ENCODE peak calls at places on chromosomes 2 and 18, in six cellular contexts. E is CD8-positive, alpha-beta T cell; I is transverse colon; Z is IMR-90; H is coronary artery; S is right cardiac atrium. R is an unnamed sample.

GRCh38 chr2:85613717-85614515 is 2.0 kb upstream of the C2orf68 start:
- DNase-seq in E (no peak), I (no peak), Z (no peak), H (no peak), S (no peak), R (no peak)

GRCh38 chr2:68850524-68850923 is 20.7 kb downstream of the BMP10 start:
- DNase-seq in E (no peak), I (no peak), Z (no peak), H (no peak), S (no peak), R (no peak)

GRCh38 chr2:53422979-53423378 is 344.6 kb upstream of the CHAC2 start:
- DNase-seq in E (no peak), I (peak; percentile 22), Z (peak; percentile 59), H (no peak), S (no peak), R (peak; percentile 38)

GRCh38 chr2:23620841-23621341 is 235.9 kb downstream of the KLHL29 start:
- DNase-seq in E (no peak), I (peak; percentile 15), Z (peak; percentile 55), H (no peak), S (peak; percentile 63), R (no peak)

GRCh38 chr18:3703732-3704176 is 253.8 kb downstream of the TGIF1 start:
- DNase-seq in E (no peak), I (peak; percentile 74), Z (peak; percentile 73), H (no peak), S (peak; percentile 75), R (peak; percentile 17)

GRCh38 chr18:8703781-8704301 is 1.5 kb upstream of the MTCL1 start:
- DNase-seq in E (no peak), I (no peak), Z (no peak), H (no peak), S (no peak), R (no peak)

GRCh38 chr2:85413592-85414421 is 3.6 kb upstream of the CAPG start:
- DNase-seq in E (peak; percentile 61), I (peak; percentile 76), Z (peak; percentile 46), H (no peak), S (peak; percentile 77), R (peak; percentile 65)

GRCh38 chr2:26556309-26557243 is 78.7 kb upstream of the OTOF start:
- DNase-seq in E (no peak), I (no peak), Z (no peak), H (no peak), S (no peak), R (no peak)

GRCh38 chr18:50847192-50847591 is 27.4 kb upstream of the MRO start:
- DNase-seq in E (no peak), I (no peak), Z (peak; percentile 31), H (no peak), S (no peak), R (peak; percentile 51)

GRCh38 chr2:226793615-226794014 is 6.0 kb downstream of the IRS1 start:
- DNase-seq in E (no peak), I (no peak), Z (peak; percentile 18), H (no peak), S (no peak), R (no peak)

GRCh38 chr2:194619368-194619767 is 1037.7 kb upstream of the SLC39A10 start:
- DNase-seq in E (no peak), I (no peak), Z (no peak), H (no peak), S (no peak), R (no peak)

GRCh38 chr2:168449419-168449818 is 6.7 kb upstream of the CERS6 start:
- DNase-seq in E (no peak), I (no peak), Z (no peak), H (no peak), S (no peak), R (no peak)

GRCh38 chr18:35291166-35291565 is 1.1 kb upstream of the ZSCAN30 start:
- DNase-seq in E (no peak), I (no peak), Z (no peak), H (no peak), S (no peak), R (no peak)

GRCh38 chr2:229330952-229331351 is 59.9 kb upstream of the PID1 start:
- DNase-seq in E (no peak), I (no peak), Z (no peak), H (no peak), S (no peak), R (peak; percentile 37)

GRCh38 chr2:148209598-148209997 is 188.7 kb downstream of the MBD5 start:
- DNase-seq in E (no peak), I (no peak), Z (no peak), H (no peak), S (peak; percentile 35), R (no peak)

GRCh38 chr2:62406573-62407043 is 99.4 kb downstream of the TMEM17 start:
- DNase-seq in E (no peak), I (no peak), Z (no peak), H (no peak), S (no peak), R (peak; percentile 22)

GRCh38 chr2:190930411-190930810 is 49.8 kb downstream of the GLS start:
- DNase-seq in E (no peak), I (no peak), Z (no peak), H (no peak), S (no peak), R (no peak)

GRCh38 chr2:223846524-223846923 is 9.1 kb upstream of the AP1S3 start:
- DNase-seq in E (no peak), I (no peak), Z (peak; percentile 93), H (no peak), S (no peak), R (peak; percentile 69)

GRCh38 chr18:79876497-79876896 is 75.0 kb downstream of the SLC66A2 start:
- DNase-seq in E (no peak), I (no peak), Z (no peak), H (peak; percentile 55), S (no peak), R (no peak)

GRCh38 chr2:71995067-71995665 is 152.5 kb downstream of the CYP26B1 start:
- DNase-seq in E (no peak), I (no peak), Z (peak; percentile 5), H (no peak), S (no peak), R (peak; percentile 47)

GRCh38 chr2:141595531-141595930 is 535.3 kb downstream of the LRP1B start:
- DNase-seq in E (no peak), I (no peak), Z (no peak), H (no peak), S (no peak), R (no peak)

GRCh38 chr2:79604748-79605147 is 91.9 kb downstream of the CTNNA2 start:
- DNase-seq in E (no peak), I (no peak), Z (no peak), H (no peak), S (no peak), R (no peak)
- H3K27ac ChIP-seq in E (no peak overlapping the region), I (no peak overlapping the region), Z (no peak overlapping the region), H (no peak overlapping the region), S (no peak overlapping the region), R (no peak overlapping the region)

GRCh38 chr2:49643149-49643548 is 488.8 kb upstream of the FSHR start:
- DNase-seq in E (no peak), I (no peak), Z (no peak), H (no peak), S (no peak), R (no peak)

GRCh38 chr2:49640630-49641029 is 486.3 kb upstream of the FSHR start:
- DNase-seq in E (no peak), I (no peak), Z (no peak), H (no peak), S (no peak), R (no peak)
- H3K27ac ChIP-seq in E (no peak overlapping the region), I (no peak overlapping the region), Z (no peak overlapping the region), H (no peak overlapping the region), S (no peak overlapping the region), R (no peak overlapping the region)

GRCh38 chr2:239001794-239002193 is 153.9 kb downstream of the TWIST2 start:
- DNase-seq in E (no peak), I (no peak), Z (no peak), H (no peak), S (no peak), R (no peak)
- H3K27ac ChIP-seq in E (no peak overlapping the region), I (no peak overlapping the region), Z (no peak overlapping the region), H (no peak overlapping the region), S (no peak overlapping the region), R (no peak overlapping the region)

DNA sequence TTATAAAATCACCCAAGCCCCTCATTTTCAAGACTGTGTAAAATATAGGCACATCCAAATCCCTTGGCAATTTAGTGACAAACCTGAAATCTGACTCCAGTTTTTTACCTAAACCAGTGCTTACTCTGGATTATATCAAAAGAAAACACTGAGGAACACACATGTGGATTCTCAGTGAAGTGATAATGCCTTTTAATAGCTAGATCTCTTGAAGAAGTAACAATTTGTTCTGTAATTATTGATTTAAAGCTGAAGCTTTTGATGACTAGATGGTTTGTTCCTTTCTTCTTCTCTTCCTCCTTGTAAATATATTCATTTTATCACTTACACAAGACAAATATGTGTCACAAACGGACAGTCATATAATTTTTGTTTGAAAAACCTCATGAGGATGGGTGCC is 894.6 kb downstream of the DCC start:
- DNase-seq in E (no peak), I (no peak), Z (no peak), H (no peak), S (no peak), R (no peak)
- H3K27ac ChIP-seq in E (no peak overlapping the region), I (no peak overlapping the region), Z (no peak overlapping the region), H (no peak overlapping the region), S (no peak overlapping the region), R (no peak overlapping the region)

GRCh38 chr18:74951165-74951760 is 257.7 kb downstream of the PTGR3 start:
- DNase-seq in E (no peak), I (peak; percentile 45), Z (peak; percentile 99), H (no peak), S (peak; percentile 80), R (no peak)

GRCh38 chr18:74947417-74947816 is 261.5 kb downstream of the PTGR3 start:
- DNase-seq in E (no peak), I (no peak), Z (no peak), H (no peak), S (no peak), R (no peak)

GRCh38 chr18:74947875-74948274 is 261.1 kb downstream of the PTGR3 start:
- DNase-seq in E (no peak), I (no peak), Z (no peak), H (no peak), S (no peak), R (no peak)

GRCh38 chr18:74949611-74950010 is 259.3 kb downstream of the PTGR3 start:
- DNase-seq in E (no peak), I (no peak), Z (no peak), H (no peak), S (no peak), R (no peak)

GRCh38 chr18:74950479-74950878 is 258.5 kb downstream of the PTGR3 start:
- DNase-seq in E (no peak), I (no peak), Z (no peak), H (no peak), S (no peak), R (no peak)
- H3K27ac ChIP-seq in E (no peak overlapping the region), I (peak overlapping the region; percentile 33), Z (no peak overlapping the region), H (no peak overlapping the region), S (no peak overlapping the region), R (no peak overlapping the region)

GRCh38 chr2:46848446-46848845 is 67.2 kb downstream of the MCFD2 start:
- DNase-seq in E (no peak), I (no peak), Z (no peak), H (no peak), S (peak; percentile 67), R (no peak)

GRCh38 chr2:46846454-46846990 is 69.1 kb downstream of the MCFD2 start:
- DNase-seq in E (no peak), I (no peak), Z (no peak), H (no peak), S (no peak), R (no peak)

GRCh38 chr2:46845542-46846453 is 69.8 kb downstream of the MCFD2 start:
- DNase-seq in E (no peak), I (no peak), Z (no peak), H (no peak), S (peak; percentile 72), R (no peak)

GRCh38 chr2:46847726-46848421 is 67.7 kb downstream of the MCFD2 start:
- DNase-seq in E (no peak), I (no peak), Z (peak; percentile 90), H (no peak), S (no peak), R (no peak)

GRCh38 chr2:46847185-46847710 is 68.4 kb downstream of the MCFD2 start:
- DNase-seq in E (no peak), I (peak; percentile 96), Z (peak; percentile 96), H (peak; percentile 93), S (peak; percentile 96), R (no peak)
- H3K27ac ChIP-seq in E (no peak overlapping the region), I (peak overlapping the region; percentile 95), Z (peak overlapping the region; percentile 95), H (peak overlapping the region; percentile 96), S (peak overlapping the region; percentile 97), R (no peak overlapping the region)

R was measured in trophoblast cell.